ENCODE peak calls at places on chromosomes 7 and 10, in eight cellular contexts. W is heart right ventricle, U is cardiac muscle cell, I is aorta, O is A549, S is SK-N-MC, R is DND-41, Z is lower lobe of right lung. T is an unnamed sample.

GRCh38 chr10:36441557-36441956 is 683.8 kb upstream of the ANKRD30A start:
- DNase-seq in I (no peak), R (no peak), W (no peak), U (peak), S (no peak), O (no peak), Z (no peak), T (no peak)

GRCh38 chr10:3774018-3774813 is 10.8 kb downstream of the KLF6 start:
- DNase-seq in O (no peak), W (no peak), Z (no peak), U (no peak), S (no peak), R (no peak), I (no peak), T (no peak)

GRCh38 chr7:137489880-137490279 is 146.3 kb upstream of the PTN start:
- DNase-seq in O (no peak), I (no peak), S (no peak), R (no peak), U (no peak), Z (no peak), W (no peak), T (no peak)

GRCh38 chr10:132986076-132986475 is 43.7 kb upstream of the CFAP46 start:
- DNase-seq in R (no peak), S (no peak), Z (peak), I (peak), O (no peak), U (no peak), W (no peak), T (no peak)

GRCh38 chr7:47568569-47568968 is 13.3 kb downstream of the TNS3 start:
- DNase-seq in S (no peak), R (no peak), O (no peak), I (peak), U (no peak), Z (peak), W (no peak), T (peak)

GRCh38 chr7:11592699-11593098 is 239.3 kb downstream of the THSD7A start:
- DNase-seq in W (no peak), Z (no peak), R (no peak), I (no peak), S (no peak), U (no peak), O (no peak), T (no peak)

GRCh38 chr10:130440494-130440893 is 304.3 kb downstream of the GLRX3 start:
- DNase-seq in Z (no peak), R (no peak), I (no peak), S (no peak), W (no peak), O (no peak), U (no peak), T (no peak)

GRCh38 chr7:150716368-150716767 is at the start of gene GIMAP1:
- DNase-seq in Z (no peak), R (peak), I (peak), S (no peak), O (no peak), U (no peak), W (peak), T (no peak)

GRCh38 chr7:142063551-142064442 is 47.7 kb upstream of the MGAM2 start:
- DNase-seq in S (no peak), W (no peak), I (no peak), O (no peak), U (no peak), R (no peak), Z (no peak), T (no peak)

GRCh38 chr7:3073763-3074460 is 30.2 kb upstream of the CARD11 start:
- DNase-seq in I (no peak), O (no peak), S (no peak), U (no peak), W (no peak), Z (no peak), R (no peak), T (no peak)

GRCh38 chr10:23363788-23364135 is 19.2 kb upstream of the C10orf67 start:
- DNase-seq in I (no peak), Z (no peak), R (no peak), S (no peak), U (no peak), O (no peak), W (no peak), T (no peak)

GRCh38 chr7:131849472-131849871 is 293.0 kb upstream of the PODXL start:
- DNase-seq in I (no peak), S (no peak), Z (no peak), R (no peak), W (no peak), U (no peak), O (no peak), T (no peak)

GRCh38 chr10:76302936-76303656 is 871.7 kb downstream of the LRMDA start:
- DNase-seq in I (no peak), O (no peak), W (no peak), U (peak), R (no peak), Z (no peak), S (no peak), T (no peak)

GRCh38 chr10:132329565-132330485 is 2.2 kb upstream of the LRRC27 start:
- DNase-seq in U (no peak), W (no peak), O (peak), S (no peak), R (peak), Z (no peak), I (no peak), T (no peak)

GRCh38 chr10:33413093-33413442 is 78.6 kb upstream of the NRP1 start:
- DNase-seq in W (no peak), U (no peak), R (no peak), Z (no peak), S (no peak), O (no peak), I (no peak), T (no peak)

GRCh38 chr7:100053201-100053600 is 3.6 kb downstream of the ZSCAN21 start:
- DNase-seq in O (peak), Z (no peak), S (no peak), U (peak), I (no peak), R (peak), W (peak), T (peak)

GRCh38 chr7:55129409-55130078 is 110.7 kb downstream of the EGFR start:
- DNase-seq in U (no peak), S (no peak), I (no peak), R (no peak), W (no peak), O (peak), Z (no peak), T (no peak)

GRCh38 chr7:56077681-56078080 is 13.6 kb downstream of the SUMF2 start:
- DNase-seq in R (no peak), S (no peak), I (no peak), Z (no peak), O (no peak), U (no peak), W (no peak), T (no peak)

GRCh38 chr7:159084069-159084801 is 60.4 kb downstream of the VIPR2 start:
- DNase-seq in O (no peak), U (no peak), S (no peak), R (no peak), W (no peak), I (no peak), Z (no peak), T (no peak)

GRCh38 chr10:79982486-79982800 is 33.5 kb upstream of the SFTPD start:
- DNase-seq in Z (no peak), W (no peak), U (no peak), R (no peak), S (no peak), O (no peak), I (no peak), T (no peak)

GRCh38 chr7:67788689-67789088 is 792.1 kb downstream of the TYW1 start:
- DNase-seq in U (peak), Z (no peak), O (peak), S (no peak), R (no peak), I (no peak), W (no peak), T (peak)

GRCh38 chr7:66183700-66184099 is 21.4 kb upstream of the TPST1 start:
- DNase-seq in R (no peak), U (no peak), I (no peak), Z (no peak), S (no peak), O (peak), W (no peak), T (no peak)

GRCh38 chr7:28179081-28180030 is 1.2 kb downstream of the JAZF1 start:
- DNase-seq in R (peak), Z (peak), S (no peak), I (peak), U (peak), W (peak), O (peak), T (no peak)

GRCh38 chr10:119728172-119728800 is 2.4 kb downstream of the INPP5F start:
- DNase-seq in W (no peak), R (no peak), S (no peak), O (no peak), Z (no peak), U (no peak), I (no peak), T (no peak)

GRCh38 chr7:49398730-49399129 is 374.7 kb upstream of the VWC2 start:
- DNase-seq in Z (no peak), W (no peak), O (no peak), U (no peak), I (no peak), R (no peak), S (no peak), T (no peak)

GRCh38 chr7:105118612-105119600 is 104.9 kb downstream of the KMT2E start:
- DNase-seq in Z (no peak), I (no peak), S (no peak), W (no peak), R (no peak), U (no peak), O (no peak), T (no peak)

GRCh38 chr10:35857860-35858259 is 215.8 kb upstream of the FZD8 start:
- DNase-seq in W (no peak), Z (no peak), U (no peak), O (no peak), I (no peak), S (no peak), R (no peak), T (no peak)

GRCh38 chr7:47474937-47475879 is 106.7 kb downstream of the TNS3 start:
- DNase-seq in S (no peak), U (peak), O (peak), W (peak), R (no peak), Z (peak), I (peak), T (no peak)

GRCh38 chr7:36468361-36469140 is 78.9 kb downstream of the ANLN start:
- DNase-seq in Z (no peak), I (no peak), R (no peak), W (no peak), U (no peak), S (no peak), O (no peak), T (no peak)

GRCh38 chr10:4806534-4806933 is 19.5 kb upstream of the AKR1E2 start:
- DNase-seq in S (no peak), I (no peak), R (no peak), W (no peak), U (no peak), O (no peak), Z (no peak), T (no peak)

GRCh38 chr10:88657901-88658300 is 6.3 kb upstream of the LIPF start:
- DNase-seq in O (no peak), U (no peak), R (no peak), W (no peak), S (no peak), Z (no peak), I (no peak), T (no peak)

DNA sequence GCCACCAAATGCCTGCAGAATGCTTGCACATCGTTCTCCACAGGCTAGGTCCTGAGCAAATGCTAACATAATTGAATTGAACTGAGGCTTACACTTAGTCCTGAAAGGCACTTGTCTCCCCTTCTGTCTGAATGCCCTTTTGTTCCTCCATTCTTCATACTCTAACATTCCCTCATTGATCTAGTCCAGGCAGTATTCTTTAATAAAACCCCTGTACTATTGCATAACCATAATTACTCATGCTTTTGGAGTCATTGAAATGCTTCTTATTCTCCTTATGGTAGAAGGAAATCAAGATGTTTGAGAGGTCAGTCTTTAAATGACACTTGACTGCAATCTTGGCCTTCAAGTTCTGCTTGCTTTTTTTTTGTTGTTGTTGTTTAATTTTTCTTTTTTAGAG is 7.1 kb downstream of the PI4K2A start:
- DNase-seq in R (no peak), I (no peak), Z (no peak), U (no peak), W (no peak), S (no peak), O (no peak), T (no peak)
- H3K27ac ChIP-seq in R (no peak), I (no peak), Z (peak), U (no peak), W (no peak), S (no peak), O (peak), T (peak)

DNA sequence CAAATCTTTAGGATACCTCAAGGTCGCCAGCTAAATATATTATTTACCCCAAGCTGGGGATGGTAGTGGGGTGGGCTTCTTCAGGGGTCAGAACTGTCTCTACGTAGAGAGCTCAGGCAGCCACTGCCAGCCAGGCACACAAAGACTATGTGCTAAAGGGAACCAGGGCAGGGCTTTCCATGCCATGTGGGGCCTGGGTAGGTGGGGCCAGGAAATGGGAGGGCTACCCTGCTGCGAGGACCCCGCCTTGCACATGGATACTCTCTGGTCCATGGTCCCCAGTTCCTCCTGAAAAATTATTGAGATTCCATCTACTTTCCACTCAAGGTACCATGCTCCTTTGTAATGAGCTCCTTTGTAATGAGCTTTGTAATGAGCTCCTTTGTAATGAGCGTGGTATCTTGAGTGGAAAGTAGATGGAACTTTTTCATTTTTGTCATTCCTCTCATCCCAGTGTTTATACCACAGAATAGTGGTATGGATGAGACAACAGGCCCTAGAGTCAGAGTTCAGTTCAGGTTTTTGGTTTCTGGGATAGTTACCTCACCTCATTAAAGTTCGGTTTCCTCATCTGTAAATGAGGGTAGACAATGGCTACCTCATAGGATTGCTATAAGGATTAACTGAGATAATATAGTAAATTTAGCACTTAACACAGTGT is 5.8 kb downstream of the SYNPO2L start:
- DNase-seq in W (no peak), R (no peak), S (no peak), I (no peak), U (no peak), O (no peak), Z (no peak), T (no peak)
- H3K27ac ChIP-seq in W (peak), R (no peak), S (no peak), I (no peak), U (peak), O (no peak), Z (no peak), T (no peak)

GRCh38 chr10:77922551-77923179 is 3.9 kb downstream of the DLG5 start:
- DNase-seq in I (no peak), O (no peak), Z (no peak), R (no peak), S (no peak), W (no peak), U (no peak), T (no peak)
- H3K27ac ChIP-seq in I (no peak), O (peak), Z (no peak), R (no peak), S (no peak), W (no peak), U (no peak), T (no peak)

GRCh38 chr10:95837368-95837776 is 70.4 kb upstream of the CC2D2B start:
- DNase-seq in U (no peak), Z (no peak), O (no peak), R (no peak), W (no peak), S (no peak), I (no peak), T (no peak)
- H3K27ac ChIP-seq in U (no peak), Z (peak), O (no peak), R (no peak), W (no peak), S (no peak), I (peak), T (peak)